ENCODE peak calls at places on chromosomes 4 and X, in four cellular contexts. Y is body of pancreas, X is astrocyte of the spinal cord, E is mucosa of descending colon. B is an unnamed sample.

GRCh38 chr4:101031971-101032370 is 315.4 kb downstream of the PPP3CA start:
- DNase-seq in X (no peak), Y (no peak), E (no peak), B (no peak)

GRCh38 chr4:109553130-109553529 is 6.9 kb upstream of the MCUB start:
- DNase-seq in X (no peak), E (no peak), Y (no peak), B (no peak)

GRCh38 chr4:1298461-1298860 is 8.8 kb downstream of the MAEA start:
- DNase-seq in X (no peak), E (no peak), Y (no peak), B (no peak)

GRCh38 chrX:141278306-141278705 is 36.0 kb upstream of the SPANXC start:
- DNase-seq in E (no peak), Y (peak), X (peak), B (peak)

GRCh38 chr4:148986951-148987350 is 544.7 kb upstream of the NR3C2 start:
- DNase-seq in Y (no peak), E (no peak), X (no peak), B (no peak)

GRCh38 chr4:130266814-130267213 is 1170.9 kb downstream of the C4orf33 start:
- DNase-seq in Y (no peak), E (no peak), X (no peak), B (no peak)

GRCh38 chr4:30837131-30837539 is 117.0 kb downstream of the PCDH7 start:
- DNase-seq in X (no peak), E (no peak), Y (no peak), B (peak)

GRCh38 chrX:74090049-74090448 is 213.9 kb upstream of the ZCCHC13 start:
- DNase-seq in X (no peak), E (no peak), Y (no peak), B (no peak)

GRCh38 chr4:109134268-109134667 is 168.2 kb downstream of the COL25A1 start:
- DNase-seq in E (no peak), X (no peak), Y (no peak), B (no peak)

GRCh38 chr4:102263024-102263787 is 82.1 kb downstream of the SLC39A8 start:
- DNase-seq in X (peak), E (no peak), Y (no peak), B (peak)

GRCh38 chr4:100986360-100986868 is 360.9 kb downstream of the PPP3CA start:
- DNase-seq in Y (peak), E (no peak), X (peak), B (no peak)

GRCh38 chr4:102575369-102576129 is 74.4 kb downstream of the NFKB1 start:
- DNase-seq in E (no peak), X (peak), Y (no peak), B (no peak)

GRCh38 chr4:81069706-81070331 is 39.3 kb downstream of the BMP3 start:
- DNase-seq in E (no peak), X (peak), Y (peak), B (peak)

GRCh38 chr4:64781737-64782326 is 372.6 kb upstream of the TECRL start:
- DNase-seq in E (no peak), X (peak), Y (no peak), B (peak)

GRCh38 chr4:1082215-1083182 is 30.9 kb downstream of the RNF212 start:
- DNase-seq in E (peak), X (peak), Y (peak), B (peak)

GRCh38 chr4:20916106-20916505 is 215.8 kb downstream of the PACRGL start:
- DNase-seq in E (no peak), Y (no peak), X (peak), B (no peak)

GRCh38 chrX:39705299-39705698 is 392.5 kb downstream of the BCOR start:
- DNase-seq in Y (peak), X (peak), E (peak), B (peak)

GRCh38 chr4:87803421-87803820 is 4.1 kb downstream of the IBSP start:
- DNase-seq in X (no peak), Y (no peak), E (no peak), B (no peak)

GRCh38 chrX:6384391-6384790 is 150.5 kb downstream of the VCX3A start:
- DNase-seq in E (no peak), Y (no peak), X (no peak), B (no peak)

GRCh38 chr4:174256277-174256713 is 27.2 kb downstream of the FBXO8 start:
- DNase-seq in X (peak), E (no peak), Y (no peak), B (peak)

GRCh38 chr4:91171217-91171616 is 1044.0 kb downstream of the CCSER1 start:
- DNase-seq in X (peak), E (no peak), Y (no peak), B (no peak)

GRCh38 chr4:38612996-38613395 is 51.0 kb upstream of the KLF3 start:
- DNase-seq in X (peak), Y (no peak), E (no peak), B (peak)

GRCh38 chrX:34629572-34629971 is 27.5 kb downstream of the TMEM47 start:
- DNase-seq in E (no peak), Y (no peak), X (peak), B (peak)

GRCh38 chr4:161189286-161190134 is 974.3 kb downstream of the FSTL5 start:
- DNase-seq in E (no peak), Y (no peak), X (peak), B (no peak)

GRCh38 chr4:105306158-105306781 is 159.6 kb downstream of the TET2 start:
- DNase-seq in X (no peak), Y (no peak), E (no peak), B (no peak)

GRCh38 chr4:133483600-133484246 is 334.6 kb downstream of the PCDH10 start:
- DNase-seq in X (peak), E (no peak), Y (no peak), B (peak)

GRCh38 chrX:133045986-133046385 is 50.9 kb downstream of the USP26 start:
- DNase-seq in E (no peak), X (peak), Y (no peak), B (no peak)

GRCh38 chr4:41426523-41426922 is 111.4 kb upstream of the LIMCH1 start:
- DNase-seq in E (no peak), Y (no peak), X (no peak), B (no peak)
- TF ChIP-seq CTCF in E (no peak), Y (no peak), X (no peak), B (no peak)

DNA sequence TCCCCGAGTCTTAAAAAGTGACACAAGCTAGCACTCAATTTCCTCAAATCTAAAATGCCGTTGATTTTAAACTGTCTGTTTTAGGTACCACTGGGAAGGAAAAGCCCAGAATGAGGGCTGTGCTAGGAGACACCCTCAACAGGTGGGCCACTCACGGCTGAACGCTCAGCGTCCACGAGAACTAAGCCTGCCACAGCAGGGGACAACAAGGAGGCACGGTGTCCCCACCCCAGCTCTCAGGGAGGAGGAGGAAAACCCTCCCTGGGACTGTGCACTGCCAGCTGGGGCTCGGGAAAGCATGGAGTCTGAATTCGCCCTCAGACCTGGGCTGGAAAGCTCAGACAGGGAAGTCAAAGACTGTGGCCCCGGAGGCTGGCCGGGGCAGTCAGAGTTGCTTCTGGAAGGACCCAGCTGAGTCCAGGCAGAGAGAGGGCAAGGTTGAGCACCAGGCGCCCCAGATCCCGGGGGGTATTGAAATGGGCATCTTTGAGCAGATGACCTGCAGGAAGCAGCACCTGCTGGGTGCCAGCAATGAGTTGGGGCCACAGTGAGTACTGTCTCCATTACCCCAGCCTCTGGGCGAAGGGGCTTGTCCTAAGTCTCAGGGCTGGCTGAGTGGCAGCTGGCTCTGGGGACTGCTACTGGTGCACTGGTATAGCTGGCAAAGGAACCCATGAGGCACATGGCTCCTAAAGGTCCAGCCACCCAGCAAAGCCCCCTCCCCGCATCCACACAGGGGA is 769 bp upstream of the CPZ start:
- DNase-seq in Y (no peak), X (no peak), E (no peak), B (no peak)
- H3K4me3 ChIP-seq in Y (no peak), X (no peak), E (no peak), B (no peak)

GRCh38 chr4:116668190-116668589 is 417.2 kb downstream of the TRAM1L1 start:
- DNase-seq in X (no peak), Y (no peak), E (no peak), B (no peak)
- TF ChIP-seq CTCF in X (no peak), Y (no peak), E (no peak), B (no peak)

DNA sequence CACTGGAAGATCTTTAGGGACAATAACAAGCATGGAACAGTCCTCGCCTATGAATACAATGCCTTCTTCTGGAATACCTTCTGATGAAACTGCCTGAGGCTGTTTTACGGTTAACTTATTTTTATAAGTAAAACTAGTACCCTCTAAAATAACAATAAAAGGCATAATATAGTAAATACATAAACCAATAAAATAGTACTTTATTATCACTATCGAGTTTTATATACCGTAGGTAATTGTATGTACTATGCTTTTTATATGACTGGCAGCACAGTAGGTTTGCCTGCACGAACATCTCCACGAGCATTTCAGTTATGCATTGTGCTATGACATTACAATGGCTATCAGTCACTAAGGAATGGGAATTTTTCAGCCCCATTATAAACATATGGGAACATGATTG is 8.0 kb downstream of the GUCY1A1 start:
- DNase-seq in X (no peak), Y (no peak), E (no peak), B (no peak)
- H3K4me3 ChIP-seq in X (no peak), Y (no peak), E (no peak), B (no peak)

GRCh38 chr4:6109842-6110560 is 90.3 kb downstream of the JAKMIP1 start:
- DNase-seq in X (no peak), Y (peak), E (no peak), B (no peak)
- TF ChIP-seq CTCF in X (no peak), Y (peak), E (peak), B (no peak)

GRCh38 chrX:19804168-19804567 is 83.2 kb downstream of the SH3KBP1 start:
- DNase-seq in E (no peak), X (no peak), Y (no peak), B (no peak)

GRCh38 chrX:19810809-19811208 is 76.6 kb downstream of the SH3KBP1 start:
- DNase-seq in E (no peak), Y (no peak), X (no peak), B (peak)

GRCh38 chrX:19810370-19810769 is 77.0 kb downstream of the SH3KBP1 start:
- DNase-seq in Y (no peak), E (no peak), X (no peak), B (no peak)

GRCh38 chrX:19805054-19805690 is 82.2 kb downstream of the SH3KBP1 start:
- DNase-seq in E (no peak), X (no peak), Y (no peak), B (no peak)

DNA sequence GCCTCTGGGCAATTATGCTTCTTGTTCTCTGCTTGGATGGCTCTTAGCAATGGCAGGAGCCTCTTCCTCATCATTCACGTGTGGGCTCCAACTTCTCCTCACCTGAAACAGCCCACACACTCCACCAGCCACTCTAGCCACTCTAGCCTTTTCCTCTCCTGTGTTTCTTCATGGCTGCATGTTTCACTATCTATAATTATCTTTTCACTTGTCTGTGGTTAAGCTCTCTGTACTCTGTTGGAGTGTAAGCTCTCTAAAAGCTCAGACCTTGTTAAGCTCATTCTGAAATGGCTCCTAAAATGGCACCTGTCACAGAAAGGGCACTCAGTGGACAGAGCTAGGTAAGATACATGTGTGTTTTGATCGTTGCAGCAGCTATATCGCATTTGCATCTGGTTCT is 80.0 kb downstream of the SH3KBP1 start:
- DNase-seq in E (no peak), X (no peak), Y (no peak), B (no peak)
- H3K4me3 ChIP-seq in E (no peak), X (no peak), Y (no peak), B (no peak)